ENCODE peak calls at places on chromosomes 5 and 9, in five cellular contexts. N, D, K, J and S are unnamed samples.

GRCh38 chr5:93378073-93378472 is 202.9 kb downstream of the NR2F1-AS1 start:
- DNase-seq in J (no peak), D (no peak), N (no peak), K (no peak), S (no peak)

GRCh38 chr5:982377-983237 is 26.0 kb upstream of the NKD2 start:
- DNase-seq in J (no peak), D (no peak), N (no peak), K (no peak), S (no peak)

GRCh38 chr5:68711311-68712200 is 382.3 kb upstream of the SLC30A5 start:
- DNase-seq in D (no peak), K (no peak), J (no peak), N (no peak), S (peak; percentile 80)

GRCh38 chr5:1321576-1321975 is 23.3 kb downstream of the CLPTM1L start:
- DNase-seq in K (peak; percentile 16), D (no peak), N (no peak), J (no peak), S (no peak)

GRCh38 chr5:82384025-82384750 is 106.0 kb upstream of the RPS23 start:
- DNase-seq in K (no peak), N (no peak), J (no peak), D (no peak), S (no peak)

GRCh38 chr9:95462419-95463121 is 54.2 kb downstream of the PTCH1 start:
- DNase-seq in J (peak; percentile 80), D (peak; percentile 55), N (no peak), K (peak; percentile 43), S (peak; percentile 89)

GRCh38 chr9:73080110-73080683 is 71.5 kb upstream of the ANXA1 start:
- DNase-seq in K (no peak), D (no peak), J (no peak), N (no peak), S (no peak)

GRCh38 chr5:60959156-60959555 is 14.2 kb downstream of the NDUFAF2 start:
- DNase-seq in J (no peak), K (no peak), N (no peak), D (no peak), S (no peak)

GRCh38 chr5:156188026-156188425 is 138.9 kb upstream of the SGCD start:
- DNase-seq in J (no peak), N (no peak), D (no peak), K (no peak), S (no peak)

GRCh38 chr5:138468966-138469539 is 3.8 kb downstream of the EGR1 start:
- DNase-seq in K (no peak), J (no peak), D (no peak), N (no peak), S (no peak)
- H3K4me3 ChIP-seq in K (no peak overlapping the region), J (no peak overlapping the region), D (no peak overlapping the region), N (no peak overlapping the region), S (no peak overlapping the region)

DNA sequence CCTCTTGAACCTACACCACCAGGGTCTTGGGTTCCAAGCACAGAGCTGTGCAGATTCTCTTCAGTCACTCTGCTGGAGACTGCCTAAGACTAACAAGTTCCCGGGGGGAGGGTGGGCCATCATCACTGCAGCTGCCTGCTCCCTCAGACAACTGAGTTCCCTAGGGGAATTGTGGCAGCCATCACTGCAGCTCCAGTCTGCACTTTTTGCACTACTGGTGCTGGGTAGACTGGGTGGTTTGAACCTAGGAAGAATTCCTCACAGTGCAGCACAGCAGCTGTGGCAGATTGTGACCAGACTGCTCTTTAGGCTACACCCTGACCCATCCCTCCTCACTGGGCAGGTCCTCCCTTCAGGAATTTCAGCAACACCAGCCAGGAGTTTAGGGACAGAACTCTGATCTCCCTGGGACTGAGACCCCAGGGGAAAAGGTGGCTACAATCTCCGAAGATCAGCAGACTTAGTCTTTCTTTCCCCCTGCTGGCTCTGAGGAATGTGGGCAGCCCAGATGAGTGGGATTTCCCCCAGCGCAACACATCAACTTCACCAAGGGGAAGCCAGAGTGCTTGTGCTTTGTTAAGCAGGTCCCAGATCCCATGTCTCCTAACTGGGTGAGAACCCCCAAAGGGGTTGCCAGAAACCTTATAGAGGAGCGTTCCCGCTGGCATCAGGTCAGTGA is 30.9 kb upstream of the RGMB start:
- DNase-seq in D (no peak), K (no peak), J (no peak), N (no peak), S (no peak)
- TF ChIP-seq CTCF in D (no peak), K (no peak), J (no peak), N (no peak), S (no peak)

GRCh38 chr9:68709291-68709970 is 4.4 kb downstream of the PIP5K1B start:
- DNase-seq in K (no peak), D (no peak), J (no peak), N (no peak), S (no peak)
- H3K27me3 ChIP-seq in K (no peaks in the 10 kb centered on the region), D (peaks cover 20% of the 10 kb centered on the region), J (peaks cover 14% of the 10 kb centered on the region), N (no peaks in the 10 kb centered on the region), S (no peaks in the 10 kb centered on the region)

DNA sequence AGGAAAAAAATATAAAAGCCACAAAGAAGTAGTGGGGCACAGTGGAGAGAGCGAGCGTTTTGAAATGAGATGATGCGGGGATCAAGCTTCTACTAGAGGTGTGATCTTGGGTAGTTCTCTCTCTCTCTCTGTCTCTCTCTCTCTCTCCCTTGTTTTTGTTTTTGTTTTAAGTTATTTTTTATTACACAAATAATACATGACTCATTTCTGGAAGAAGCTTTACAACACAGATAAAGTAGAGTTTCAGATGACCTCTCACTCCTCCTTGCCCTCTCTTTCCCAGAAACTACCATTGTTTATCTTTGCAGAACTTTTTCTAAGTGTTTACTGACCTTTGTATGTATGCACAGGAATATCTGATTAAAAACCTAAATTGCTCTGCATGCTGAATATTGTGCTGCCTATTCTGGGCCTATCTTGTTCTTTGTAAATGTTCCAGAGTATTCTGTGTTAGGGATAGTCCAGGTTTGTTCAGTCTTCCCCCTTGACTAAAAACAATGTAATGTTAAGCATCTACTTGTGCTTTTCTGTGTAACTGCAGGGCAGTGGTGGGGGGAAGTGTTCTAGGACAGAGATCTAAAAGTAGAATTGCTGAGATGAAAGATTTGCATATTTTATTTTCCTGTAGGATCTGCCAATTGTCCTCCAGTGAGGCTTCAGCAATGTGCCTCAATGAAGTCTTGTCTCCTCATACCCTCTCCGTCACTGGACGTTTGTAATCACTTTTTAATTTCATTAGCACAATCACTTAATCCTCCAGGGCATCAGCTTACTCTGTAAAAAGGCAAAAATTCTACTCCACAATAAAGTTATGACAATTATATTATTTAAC is 52.0 kb downstream of the FYB1 start:
- DNase-seq in D (no peak), J (no peak), K (no peak), N (no peak), S (no peak)
- H3K4me3 ChIP-seq in D (no peak overlapping the region), J (no peak overlapping the region), K (no peak overlapping the region), N (no peak overlapping the region), S (no peak overlapping the region)

GRCh38 chr5:42036379-42036778 is 111.3 kb downstream of the FBXO4 start:
- DNase-seq in K (no peak), J (no peak), N (no peak), D (no peak), S (no peak)
- TF ChIP-seq CTCF in K (no peak), J (no peak), N (no peak), D (no peak), S (no peak)

DNA sequence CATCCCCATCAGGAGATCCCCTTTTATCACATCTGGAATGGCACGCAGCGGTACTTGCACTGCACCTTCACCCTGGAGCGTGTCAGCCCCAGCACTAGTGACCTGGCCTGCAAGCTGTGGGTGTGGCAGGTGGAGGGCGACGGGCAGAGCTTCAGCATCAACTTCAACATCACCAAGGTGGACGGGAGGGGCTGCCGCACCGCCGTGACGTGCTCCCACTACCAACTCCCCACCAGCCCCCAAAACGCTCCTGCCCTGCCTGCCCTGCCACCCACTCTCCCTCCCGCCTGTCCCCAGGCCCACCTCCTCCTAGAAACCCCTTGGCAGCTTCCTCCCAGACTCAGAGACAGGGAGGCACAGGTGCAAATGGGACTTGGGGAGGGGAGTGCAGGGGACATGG is 20.7 kb downstream of the HK3 start:
- DNase-seq in D (no peak), J (no peak), N (no peak), K (no peak), S (no peak)
- H3K27me3 ChIP-seq in D (peaks cover 62% of the 10 kb centered on the region), J (no peaks in the 10 kb centered on the region), N (no peaks in the 10 kb centered on the region), K (peaks cover 62% of the 10 kb centered on the region), S (peaks cover 1% of the 10 kb centered on the region)